ENCODE peak calls at places on chromosomes 5 and 9, in six cellular contexts. R is HL-60, A is RWPE1, E is cardiac muscle cell, Q is breast epithelium, Y is IMR-90. U is an unnamed sample.

GRCh38 chr9:224540-225520 is 10.2 kb downstream of the DOCK8 start:
- DNase-seq in R (no peak), A (peak; percentile 44), E (no peak), Q (peak; percentile 49), Y (no peak), U (no peak)

GRCh38 chr9:92501671-92502393 is 19.5 kb upstream of the ASPN start:
- DNase-seq in R (no peak), A (peak; percentile 45), E (peak; percentile 44), Q (no peak), Y (peak; percentile 51), U (peak; percentile 61)

GRCh38 chr9:74499770-74500583 is 2.8 kb downstream of the RORB start:
- DNase-seq in R (no peak), A (no peak), E (peak; percentile 20), Q (no peak), Y (no peak), U (no peak)

GRCh38 chr5:22631683-22632082 is 221.5 kb downstream of the CDH12 start:
- DNase-seq in R (no peak), A (no peak), E (no peak), Q (no peak), Y (no peak), U (no peak)

GRCh38 chr9:37938121-37938906 is 34.4 kb upstream of the SLC25A51 start:
- DNase-seq in R (no peak), A (peak; percentile 83), E (no peak), Q (no peak), Y (peak; percentile 93), U (no peak)

GRCh38 chr5:135024956-135025729 is 8.9 kb downstream of the PITX1 start:
- DNase-seq in R (no peak), A (peak; percentile 98), E (no peak), Q (no peak), Y (no peak), U (no peak)

GRCh38 chr9:77898864-77899263 is 132.7 kb downstream of the GNAQ start:
- DNase-seq in R (no peak), A (no peak), E (no peak), Q (no peak), Y (no peak), U (no peak)

GRCh38 chr5:124302504-124302903 is 443.9 kb downstream of the ZNF608 start:
- DNase-seq in R (no peak), A (no peak), E (no peak), Q (no peak), Y (peak; percentile 68), U (no peak)

GRCh38 chr9:124512806-124513204 is 5.6 kb upstream of the NR5A1 start:
- DNase-seq in R (no peak), A (no peak), E (no peak), Q (no peak), Y (no peak), U (no peak)

GRCh38 chr5:73693573-73694061 is 67.6 kb downstream of the ARHGEF28 start:
- DNase-seq in R (no peak), A (no peak), E (peak; percentile 17), Q (no peak), Y (peak; percentile 49), U (no peak)

GRCh38 chr5:135065306-135066265 is 31.6 kb upstream of the PITX1 start:
- DNase-seq in R (no peak), A (no peak), E (no peak), Q (no peak), Y (no peak), U (no peak)

GRCh38 chr5:149415245-149415967 is 36.3 kb upstream of the IL17B start:
- DNase-seq in R (no peak), A (no peak), E (no peak), Q (no peak), Y (no peak), U (no peak)

GRCh38 chr5:146213210-146213838 is 9.9 kb downstream of the RBM27 start:
- DNase-seq in R (no peak), A (peak; percentile 24), E (peak; percentile 33), Q (no peak), Y (peak; percentile 4), U (no peak)

GRCh38 chr5:131264453-131265200 is 774 bp downstream of the CDC42SE2 start:
- DNase-seq in R (no peak), A (peak; percentile 43), E (peak; percentile 67), Q (no peak), Y (peak; percentile 28), U (peak; percentile 87)

GRCh38 chr9:1208185-1208584 is 158.0 kb downstream of the DMRT2 start:
- DNase-seq in R (no peak), A (no peak), E (no peak), Q (no peak), Y (peak; percentile 60), U (no peak)

GRCh38 chr5:125317546-125317995 is 571.1 kb upstream of the ZNF608 start:
- DNase-seq in R (no peak), A (no peak), E (no peak), Q (no peak), Y (peak; percentile 16), U (no peak)

GRCh38 chr9:110763568-110763967 is 95.0 kb downstream of the MUSK start:
- DNase-seq in R (no peak), A (no peak), E (peak; percentile 35), Q (no peak), Y (no peak), U (no peak)

GRCh38 chr9:117028103-117028858 is 341.2 kb downstream of the TRIM32 start:
- DNase-seq in R (no peak), A (no peak), E (no peak), Q (no peak), Y (no peak), U (no peak)

GRCh38 chr9:100601216-100601615 is 23.3 kb downstream of the CAVIN4 start:
- DNase-seq in R (no peak), A (peak; percentile 62), E (peak; percentile 76), Q (no peak), Y (peak; percentile 55), U (no peak)

GRCh38 chr9:116450378-116451139 is 236.5 kb upstream of the TRIM32 start:
- DNase-seq in R (no peak), A (no peak), E (no peak), Q (no peak), Y (peak; percentile 75), U (no peak)

DNA sequence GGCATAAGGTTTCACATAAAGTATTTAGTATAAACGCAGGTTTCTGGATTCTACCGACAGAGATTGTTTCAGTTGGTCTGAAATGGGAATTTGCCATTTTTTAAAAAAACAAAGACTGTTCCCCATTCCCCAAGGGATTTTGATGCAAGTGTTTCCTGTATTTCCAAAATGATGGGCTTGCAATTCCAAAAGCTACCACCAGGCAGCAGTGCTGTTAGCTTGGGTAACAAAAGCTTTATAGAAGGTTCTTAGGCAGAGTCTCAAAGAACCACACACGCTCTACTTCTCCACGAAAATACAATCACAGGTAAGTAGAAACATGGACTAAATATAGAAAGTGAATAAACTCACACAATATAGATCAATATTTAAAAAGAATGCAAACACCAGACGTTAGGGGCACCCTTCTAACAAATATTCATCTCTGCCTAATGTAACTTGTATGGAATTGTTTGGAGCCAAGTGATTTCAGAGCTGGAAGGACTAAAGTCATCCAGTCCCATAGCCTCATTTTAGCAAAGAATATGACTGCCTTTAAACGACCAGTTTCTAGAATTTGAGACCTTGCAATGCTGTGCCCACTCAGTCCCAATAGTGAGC is 154.3 kb downstream of the SPOCK1 start:
- DNase-seq in R (no peak), A (peak; percentile 29), E (peak; percentile 57), Q (no peak), Y (peak; percentile 53), U (no peak)
- TF ChIP-seq CTCF in R (peak; percentile 26), A (peak; percentile 67), E (peak; percentile 88), Q (peak; percentile 46), Y (peak; percentile 86), U (no peak)

GRCh38 chr9:121055642-121056143 is 5.6 kb upstream of the C5 start:
- DNase-seq in R (no peak), A (no peak), E (no peak), Q (no peak), Y (peak; percentile 3), U (peak; percentile 34)
- TF ChIP-seq CTCF in R (no peak), A (peak; percentile 28), E (peak; percentile 34), Q (no peak), Y (peak; percentile 15), U (no peak)

GRCh38 chr9:76395381-76395780 is 1.2 kb upstream of the RFK start:
- DNase-seq in R (peak; percentile 31), A (no peak), E (no peak), Q (no peak), Y (no peak), U (peak; percentile 56)

GRCh38 chr9:76396144-76396543 is 1.9 kb upstream of the RFK start:
- DNase-seq in R (no peak), A (no peak), E (no peak), Q (no peak), Y (no peak), U (peak; percentile 58)

GRCh38 chr9:76394896-76395244 is 644 bp upstream of the RFK start:
- DNase-seq in R (peak; percentile 62), A (peak; percentile 34), E (peak; percentile 67), Q (no peak), Y (no peak), U (peak; percentile 89)

GRCh38 chr9:76396597-76396996 is 2.4 kb upstream of the RFK start:
- DNase-seq in R (no peak), A (no peak), E (no peak), Q (no peak), Y (no peak), U (no peak)

DNA sequence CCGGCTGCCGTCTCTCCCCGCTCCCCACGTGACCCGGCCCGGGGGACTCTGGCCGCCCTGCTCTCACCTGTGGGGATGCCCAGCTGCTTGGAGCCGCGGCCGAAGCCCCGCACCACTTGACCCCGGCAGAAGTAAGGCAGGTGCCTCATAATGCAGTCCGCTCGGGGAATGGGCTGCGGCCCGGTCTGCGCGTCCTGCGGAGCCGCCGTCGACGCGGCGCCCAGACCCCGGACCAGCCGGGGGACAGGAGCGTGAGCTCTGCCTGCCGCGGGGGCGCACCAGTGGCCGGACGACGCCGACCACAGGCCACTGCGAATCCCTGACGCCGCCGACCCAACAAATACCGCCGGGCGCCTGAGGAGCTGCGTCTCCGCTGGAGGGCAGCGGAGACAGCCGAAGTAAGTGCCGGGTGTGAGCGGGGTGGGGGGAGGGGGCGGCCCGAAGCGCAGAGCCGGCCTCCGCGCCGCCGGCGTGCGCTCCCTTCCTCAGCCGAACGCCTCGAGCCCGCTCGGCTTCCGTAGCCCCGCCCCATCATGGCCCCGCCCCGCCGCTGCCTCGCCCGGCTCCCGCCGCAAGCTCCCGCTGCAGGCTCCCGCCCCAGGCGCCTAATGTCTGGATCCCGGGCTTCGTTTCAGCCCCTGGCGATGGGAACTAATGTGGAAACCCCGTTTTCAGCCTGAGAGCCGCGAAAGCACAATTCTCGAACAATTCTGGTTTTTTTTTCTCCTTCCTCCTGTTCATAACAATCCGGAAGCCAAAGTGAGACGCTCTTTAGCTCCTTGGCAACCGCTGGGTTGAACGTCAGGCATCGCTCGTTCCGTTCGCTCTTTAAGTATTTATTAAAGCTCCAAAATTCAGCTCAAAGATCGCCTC is at the start of gene RFK:
- DNase-seq in R (peak; percentile 75), A (peak; percentile 91), E (peak; percentile 94), Q (peak; percentile 68), Y (peak; percentile 93), U (peak; percentile 99)
- TF ChIP-seq CTCF in R (no peak), A (peak; percentile 51), E (peak; percentile 41), Q (peak; percentile 16), Y (peak; percentile 54), U (no peak)

DNA sequence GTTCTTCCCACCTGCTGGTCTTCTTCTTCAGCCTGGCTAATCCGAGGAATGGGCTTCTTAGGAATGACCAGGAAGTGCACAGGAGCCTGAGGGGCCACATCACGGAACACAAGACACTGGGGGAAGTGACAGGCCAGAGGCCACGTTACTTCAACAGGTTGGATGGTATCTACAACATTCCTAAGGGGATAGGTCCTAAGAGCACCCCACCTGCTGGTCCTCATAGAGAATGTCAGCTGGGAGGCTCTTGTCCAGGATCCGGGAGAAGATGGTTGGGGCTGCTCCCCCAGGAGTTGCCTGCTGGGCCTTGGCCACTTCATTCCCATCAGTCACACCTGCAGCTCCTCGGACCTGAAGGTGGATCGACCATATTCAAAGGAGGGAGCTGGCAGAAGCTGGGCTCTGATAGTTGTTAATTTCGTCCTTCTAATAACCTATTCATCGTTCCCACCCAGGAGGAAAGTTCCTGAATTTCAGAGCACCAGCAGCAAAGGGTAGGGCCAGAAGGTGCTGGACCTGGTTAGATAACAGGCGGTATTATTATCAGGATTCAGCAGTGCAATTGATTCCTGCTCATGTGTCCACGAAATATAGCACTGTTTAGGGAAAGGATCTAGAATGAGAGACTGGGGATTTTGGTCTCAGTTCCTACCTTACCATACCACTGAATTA is 1.3 kb downstream of the HINT2 start:
- DNase-seq in R (peak; percentile 28), A (peak; percentile 45), E (no peak), Q (no peak), Y (peak; percentile 32), U (no peak)
- TF ChIP-seq CTCF in R (no peak), A (no peak), E (peak; percentile 33), Q (no peak), Y (peak; percentile 23), U (no peak)